ENCODE peak calls at places on chromosomes 6 and 20, in four cellular contexts. One of them, this sample, is unnamed.

GRCh38 chr6:25627001-25627400 is 25.0 kb upstream of the SCGN start:
- DNase-seq in osteoblast: no peak
- DNase-seq in lung microvascular endothelial cell: no peak
- DNase-seq in glutamatergic neuron: no peak
- DNase-seq in this sample: peak; percentile 28

GRCh38 chr6:146359123-146359522 is 184.5 kb upstream of the RAB32 start:
- DNase-seq in osteoblast: peak; percentile 11
- DNase-seq in lung microvascular endothelial cell: no peak
- DNase-seq in glutamatergic neuron: no peak
- DNase-seq in this sample: no peak

GRCh38 chr20:44388466-44389023 is 33.0 kb downstream of the HNF4A start:
- DNase-seq in osteoblast: peak; percentile 95
- DNase-seq in lung microvascular endothelial cell: peak; percentile 64
- DNase-seq in glutamatergic neuron: peak; percentile 87
- DNase-seq in this sample: peak; percentile 95

GRCh38 chr6:157483770-157484169 is 102.8 kb downstream of the ZDHHC14 start:
- DNase-seq in osteoblast: no peak
- DNase-seq in lung microvascular endothelial cell: no peak
- DNase-seq in glutamatergic neuron: no peak
- DNase-seq in this sample: no peak

GRCh38 chr6:122610690-122611455 is 668 bp downstream of the PKIB start:
- DNase-seq in osteoblast: peak; percentile 72
- DNase-seq in lung microvascular endothelial cell: peak; percentile 12
- DNase-seq in glutamatergic neuron: peak; percentile 28
- DNase-seq in this sample: peak; percentile 66

GRCh38 chr6:33983109-33983475 is 162.8 kb downstream of the GRM4 start:
- DNase-seq in osteoblast: peak; percentile 93
- DNase-seq in lung microvascular endothelial cell: peak; percentile 68
- DNase-seq in glutamatergic neuron: no peak
- DNase-seq in this sample: no peak

GRCh38 chr6:11769244-11769643 is 9.4 kb downstream of the ADTRP start:
- DNase-seq in osteoblast: no peak
- DNase-seq in lung microvascular endothelial cell: no peak
- DNase-seq in glutamatergic neuron: no peak
- DNase-seq in this sample: no peak

GRCh38 chr6:36827261-36828079 is 11.8 kb downstream of the CPNE5 start:
- DNase-seq in osteoblast: peak; percentile 96
- DNase-seq in lung microvascular endothelial cell: peak; percentile 88
- DNase-seq in glutamatergic neuron: no peak
- DNase-seq in this sample: no peak

GRCh38 chr6:93721386-93722048 is 302.2 kb upstream of the EPHA7 start:
- DNase-seq in osteoblast: no peak
- DNase-seq in lung microvascular endothelial cell: no peak
- DNase-seq in glutamatergic neuron: peak; percentile 19
- DNase-seq in this sample: peak; percentile 38

GRCh38 chr20:59912609-59913008 is 20.8 kb downstream of the SYCP2 start:
- DNase-seq in osteoblast: no peak
- DNase-seq in lung microvascular endothelial cell: no peak
- DNase-seq in glutamatergic neuron: no peak
- DNase-seq in this sample: no peak

GRCh38 chr6:85078071-85078470 is 313.7 kb upstream of the TBX18 start:
- DNase-seq in osteoblast: peak; percentile 70
- DNase-seq in lung microvascular endothelial cell: peak; percentile 7
- DNase-seq in glutamatergic neuron: no peak
- DNase-seq in this sample: no peak

GRCh38 chr20:4074877-4075455 is 59.6 kb upstream of the RNF24 start:
- DNase-seq in osteoblast: no peak
- DNase-seq in lung microvascular endothelial cell: no peak
- DNase-seq in glutamatergic neuron: no peak
- DNase-seq in this sample: no peak

GRCh38 chr6:37456816-37457560 is 24.0 kb downstream of the CMTR1 start:
- DNase-seq in osteoblast: peak; percentile 95
- DNase-seq in lung microvascular endothelial cell: no peak
- DNase-seq in glutamatergic neuron: no peak
- DNase-seq in this sample: no peak

GRCh38 chr6:87274660-87275273 is 47.6 kb upstream of the SMIM8 start:
- DNase-seq in osteoblast: peak; percentile 78
- DNase-seq in lung microvascular endothelial cell: no peak
- DNase-seq in glutamatergic neuron: no peak
- DNase-seq in this sample: no peak

GRCh38 chr6:37556884-37557644 is 57.4 kb upstream of the CCDC167 start:
- DNase-seq in osteoblast: peak; percentile 78
- DNase-seq in lung microvascular endothelial cell: no peak
- DNase-seq in glutamatergic neuron: no peak
- DNase-seq in this sample: no peak

GRCh38 chr6:132764370-132764769 is 6.7 kb upstream of the VNN2 start:
- DNase-seq in osteoblast: peak; percentile 62
- DNase-seq in lung microvascular endothelial cell: peak; percentile 4
- DNase-seq in glutamatergic neuron: no peak
- DNase-seq in this sample: no peak

GRCh38 chr6:26571592-26572296 is 25.0 kb upstream of the ABT1 start:
- DNase-seq in osteoblast: peak; percentile 90
- DNase-seq in lung microvascular endothelial cell: peak; percentile 89
- DNase-seq in glutamatergic neuron: peak; percentile 62
- DNase-seq in this sample: peak; percentile 70

GRCh38 chr6:126118058-126118759 is 131.9 kb downstream of the TRMT11 start:
- DNase-seq in osteoblast: no peak
- DNase-seq in lung microvascular endothelial cell: no peak
- DNase-seq in glutamatergic neuron: no peak
- DNase-seq in this sample: no peak

GRCh38 chr6:5084787-5085637 is at the start of gene PPP1R3G:
- DNase-seq in osteoblast: peak; percentile 96
- DNase-seq in lung microvascular endothelial cell: peak; percentile 58
- DNase-seq in glutamatergic neuron: peak; percentile 48
- DNase-seq in this sample: peak; percentile 44

GRCh38 chr6:116667620-116668019 is 946 bp downstream of the ZUP1 start:
- DNase-seq in osteoblast: no peak
- DNase-seq in lung microvascular endothelial cell: no peak
- DNase-seq in glutamatergic neuron: no peak
- DNase-seq in this sample: no peak

GRCh38 chr6:29792123-29793035 is 35.2 kb upstream of the HLA-G start:
- DNase-seq in osteoblast: peak; percentile 81
- DNase-seq in lung microvascular endothelial cell: peak; percentile 43
- DNase-seq in glutamatergic neuron: peak; percentile 33
- DNase-seq in this sample: peak; percentile 63

This sample was measured in WTC11.